ENCODE peak calls at places on chromosomes 4 and X, in six cellular contexts. One of them, this sample, is unnamed. For H3K4me1, the result is how much of the 10 kb centered on the place peaks cover.

GRCh38 chrX:133653363-133653762 is 238.1 kb upstream of the GPC4 start:
- DNase-seq in A549: no peak
- DNase-seq in H1: no peak
- DNase-seq in stomach: no peak
- DNase-seq in suprapubic skin: no peak
- DNase-seq in GM12878: no peak
- DNase-seq in this sample: no peak

GRCh38 chrX:147912093-147912801 is 528 bp downstream of the FMR1 start:
- DNase-seq in A549: peak
- DNase-seq in H1: no peak
- DNase-seq in stomach: peak
- DNase-seq in suprapubic skin: no peak
- DNase-seq in GM12878: no peak
- DNase-seq in this sample: peak

GRCh38 chr4:153963216-153963615 is 174.3 kb upstream of the SFRP2 start:
- DNase-seq in A549: no peak
- DNase-seq in H1: no peak
- DNase-seq in stomach: no peak
- DNase-seq in suprapubic skin: no peak
- DNase-seq in GM12878: no peak
- DNase-seq in this sample: no peak

GRCh38 chr4:77073981-77074865 is 1.6 kb downstream of the CCNI start:
- DNase-seq in A549: no peak
- DNase-seq in H1: no peak
- DNase-seq in stomach: no peak
- DNase-seq in suprapubic skin: no peak
- DNase-seq in GM12878: no peak
- DNase-seq in this sample: no peak

GRCh38 chr4:138062929-138063328 is 179.2 kb downstream of the SLC7A11 start:
- DNase-seq in A549: no peak
- DNase-seq in H1: no peak
- DNase-seq in stomach: no peak
- DNase-seq in suprapubic skin: no peak
- DNase-seq in GM12878: no peak
- DNase-seq in this sample: no peak

GRCh38 chr4:188428935-188429334 is 289.7 kb downstream of the TRIML1 start:
- DNase-seq in A549: peak
- DNase-seq in H1: no peak
- DNase-seq in stomach: no peak
- DNase-seq in suprapubic skin: no peak
- DNase-seq in GM12878: no peak
- DNase-seq in this sample: no peak

GRCh38 chr4:2891294-2891693 is 47.6 kb downstream of the ADD1 start:
- DNase-seq in A549: no peak
- DNase-seq in H1: no peak
- DNase-seq in stomach: no peak
- DNase-seq in suprapubic skin: no peak
- DNase-seq in GM12878: no peak
- DNase-seq in this sample: no peak

GRCh38 chrX:103831803-103832544 is at the start of gene RAB9B:
- DNase-seq in A549: no peak
- DNase-seq in H1: no peak
- DNase-seq in stomach: peak
- DNase-seq in suprapubic skin: peak
- DNase-seq in GM12878: no peak
- DNase-seq in this sample: peak

GRCh38 chr4:23878912-23879732 is 10.7 kb downstream of the PPARGC1A start:
- DNase-seq in A549: no peak
- DNase-seq in H1: no peak
- DNase-seq in stomach: no peak
- DNase-seq in suprapubic skin: no peak
- DNase-seq in GM12878: no peak
- DNase-seq in this sample: no peak

GRCh38 chr4:73434311-73434710 is 1.7 kb upstream of the AFP start:
- DNase-seq in A549: peak
- DNase-seq in H1: no peak
- DNase-seq in stomach: no peak
- DNase-seq in suprapubic skin: no peak
- DNase-seq in GM12878: no peak
- DNase-seq in this sample: no peak

GRCh38 chrX:138128025-138128671 is 562.2 kb downstream of the ZIC3 start:
- DNase-seq in A549: peak
- DNase-seq in H1: no peak
- DNase-seq in stomach: no peak
- DNase-seq in suprapubic skin: no peak
- DNase-seq in GM12878: no peak
- DNase-seq in this sample: no peak

GRCh38 chrX:40471965-40472648 is 108.7 kb upstream of the ATP6AP2 start:
- DNase-seq in A549: no peak
- DNase-seq in H1: no peak
- DNase-seq in stomach: peak
- DNase-seq in suprapubic skin: no peak
- DNase-seq in GM12878: peak
- DNase-seq in this sample: peak

GRCh38 chrX:32408389-32408788 is 803.0 kb downstream of the DMD start:
- DNase-seq in A549: no peak
- DNase-seq in H1: no peak
- DNase-seq in stomach: no peak
- DNase-seq in suprapubic skin: no peak
- DNase-seq in GM12878: no peak
- DNase-seq in this sample: no peak

GRCh38 chr4:174334628-174335027 is 50.9 kb downstream of the CEP44 start:
- DNase-seq in A549: no peak
- DNase-seq in H1: no peak
- DNase-seq in stomach: no peak
- DNase-seq in suprapubic skin: no peak
- DNase-seq in GM12878: peak
- DNase-seq in this sample: no peak

GRCh38 chr4:1614854-1615595 is 69.1 kb downstream of the FAM53A start:
- DNase-seq in A549: no peak
- DNase-seq in H1: no peak
- DNase-seq in stomach: no peak
- DNase-seq in suprapubic skin: no peak
- DNase-seq in GM12878: no peak
- DNase-seq in this sample: peak
- H3K27ac ChIP-seq in A549: no peak
- H3K27ac ChIP-seq in H1: no peak
- H3K27ac ChIP-seq in stomach: no peak
- H3K27ac ChIP-seq in suprapubic skin: no peak
- H3K27ac ChIP-seq in GM12878: no peak
- H3K27ac ChIP-seq in this sample: no peak

GRCh38 chr4:170109586-170110289 is 20.0 kb upstream of the AADAT start:
- DNase-seq in A549: no peak
- DNase-seq in H1: no peak
- DNase-seq in stomach: no peak
- DNase-seq in suprapubic skin: no peak
- DNase-seq in GM12878: no peak
- DNase-seq in this sample: no peak
- TF ChIP-seq EP300 in A549: no peak
- TF ChIP-seq EP300 in H1: no peak
- TF ChIP-seq EP300 in stomach: no peak
- TF ChIP-seq EP300 in suprapubic skin: no peak
- TF ChIP-seq EP300 in GM12878: no peak
- TF ChIP-seq EP300 in this sample: no peak

GRCh38 chr4:7894677-7895181 is 44.9 kb downstream of the AFAP1 start:
- DNase-seq in A549: no peak
- DNase-seq in H1: no peak
- DNase-seq in stomach: no peak
- DNase-seq in suprapubic skin: no peak
- DNase-seq in GM12878: no peak
- DNase-seq in this sample: no peak

GRCh38 chr4:7898385-7898784 is 41.3 kb downstream of the AFAP1 start:
- DNase-seq in A549: no peak
- DNase-seq in H1: no peak
- DNase-seq in stomach: no peak
- DNase-seq in suprapubic skin: no peak
- DNase-seq in GM12878: no peak
- DNase-seq in this sample: no peak

GRCh38 chr4:7899184-7899583 is 40.5 kb downstream of the AFAP1 start:
- DNase-seq in A549: no peak
- DNase-seq in H1: no peak
- DNase-seq in stomach: no peak
- DNase-seq in suprapubic skin: no peak
- DNase-seq in GM12878: no peak
- DNase-seq in this sample: no peak

GRCh38 chr4:7900351-7900750 is 39.3 kb downstream of the AFAP1 start:
- DNase-seq in A549: no peak
- DNase-seq in H1: no peak
- DNase-seq in stomach: no peak
- DNase-seq in suprapubic skin: no peak
- DNase-seq in GM12878: no peak
- DNase-seq in this sample: no peak

DNA sequence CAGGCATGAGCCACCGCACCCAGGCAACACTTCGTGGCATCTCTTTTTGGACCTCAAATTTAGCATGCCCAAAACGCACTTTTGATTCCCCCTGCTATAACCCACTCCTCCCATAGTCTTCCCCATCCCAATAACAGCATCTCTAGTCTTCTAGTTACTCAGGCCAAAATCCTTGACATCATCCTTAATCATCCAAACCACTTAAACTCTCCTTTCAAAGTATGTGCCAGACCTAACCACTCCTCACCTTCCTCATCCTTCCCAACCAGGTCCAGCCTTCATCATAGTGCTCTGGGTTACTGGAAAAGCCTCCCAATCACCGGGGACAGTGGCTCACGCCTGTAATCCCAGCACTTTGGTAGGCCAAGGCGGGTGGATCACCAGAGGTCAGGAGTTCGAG is 41.9 kb downstream of the AFAP1 start:
- DNase-seq in A549: no peak
- DNase-seq in H1: no peak
- DNase-seq in stomach: no peak
- DNase-seq in suprapubic skin: no peak
- DNase-seq in GM12878: no peak
- DNase-seq in this sample: no peak
- H3K4me1 ChIP-seq in A549: under half
- H3K4me1 ChIP-seq in H1: under half
- H3K4me1 ChIP-seq in stomach: half or more
- H3K4me1 ChIP-seq in suprapubic skin: under half
- H3K4me1 ChIP-seq in GM12878: under half
- H3K4me1 ChIP-seq in this sample: under half

GRCh38 chr4:149752729-149753128 is 62.9 kb downstream of the IQCM start:
- DNase-seq in A549: no peak
- DNase-seq in H1: no peak
- DNase-seq in stomach: no peak
- DNase-seq in suprapubic skin: no peak
- DNase-seq in GM12878: no peak
- DNase-seq in this sample: no peak
- H3K27ac ChIP-seq in A549: no peak
- H3K27ac ChIP-seq in H1: no peak
- H3K27ac ChIP-seq in stomach: no peak
- H3K27ac ChIP-seq in suprapubic skin: no peak
- H3K27ac ChIP-seq in GM12878: no peak
- H3K27ac ChIP-seq in this sample: no peak